ENCODE peak calls at places on chromosomes 5 and 9, in nine cellular contexts. U, W, P, D, J, F, T, L and X are unnamed samples.
A peak's percentile ranks its signal among the peaks of the same experiment; 100 is the strongest.

GRCh38 chr5:125484272-125485002 is 738.0 kb upstream of the ZNF608 start:
- DNase-seq in L (no peak), F (peak; percentile 86), T (no peak), J (peak; percentile 98), U (peak; percentile 49), W (no peak), D (peak; percentile 54), P (peak; percentile 75), X (peak; percentile 82)

GRCh38 chr9:2876726-2877125 is 32.8 kb upstream of the PUM3 start:
- DNase-seq in P (no peak), W (no peak), T (no peak), U (no peak), D (no peak), L (no peak), J (no peak), F (peak; percentile 64), X (no peak)

GRCh38 chr5:74630387-74631087 is 10.0 kb downstream of the ENC1 start:
- DNase-seq in D (no peak), L (no peak), T (peak; percentile 20), J (peak; percentile 98), W (no peak), F (no peak), P (peak; percentile 88), U (no peak), X (no peak)

GRCh38 chr9:136422876-136423275 is 12.4 kb downstream of the PMPCA start:
- DNase-seq in U (no peak), W (no peak), F (no peak), L (no peak), D (no peak), P (no peak), J (no peak), T (no peak), X (no peak)

GRCh38 chr9:133727876-133728441 is 10.2 kb downstream of the SARDH start:
- DNase-seq in U (no peak), J (no peak), F (peak; percentile 27), L (no peak), P (no peak), D (no peak), T (no peak), W (no peak), X (no peak)

GRCh38 chr5:164433471-164433870 is 928.1 kb downstream of the MAT2B start:
- DNase-seq in P (no peak), T (no peak), D (no peak), W (no peak), U (no peak), F (no peak), J (peak; percentile 61), L (no peak), X (no peak)

GRCh38 chr9:26548766-26549290 is 343.8 kb downstream of the CAAP1 start:
- DNase-seq in J (no peak), T (no peak), F (no peak), P (no peak), W (no peak), U (no peak), D (no peak), L (no peak), X (no peak)

GRCh38 chr9:109346904-109347303 is 26.0 kb upstream of the EPB41L4B start:
- DNase-seq in F (no peak), L (no peak), U (no peak), T (no peak), W (no peak), P (no peak), J (no peak), D (no peak), X (no peak)

GRCh38 chr5:23977996-23978395 is 470.6 kb downstream of the PRDM9 start:
- DNase-seq in P (no peak), J (no peak), D (peak; percentile 35), T (peak; percentile 32), W (no peak), U (no peak), F (no peak), L (no peak), X (no peak)
- TF ChIP-seq CTCF in P (peak; percentile 50), J (peak; percentile 18), D (peak; percentile 33), T (peak; percentile 33), W (peak; percentile 19), U (peak; percentile 52), F (no peak), L (no peak), X (no peak)

GRCh38 chr9:106653111-106653697 is 209.8 kb upstream of the ZNF462 start:
- DNase-seq in J (no peak), T (no peak), W (no peak), P (no peak), D (no peak), L (no peak), F (no peak), U (no peak), X (no peak)

GRCh38 chr9:106643211-106643930 is 219.6 kb upstream of the ZNF462 start:
- DNase-seq in U (no peak), D (no peak), T (no peak), W (no peak), J (no peak), F (no peak), P (no peak), L (no peak), X (no peak)

GRCh38 chr9:106649664-106650063 is 213.3 kb upstream of the ZNF462 start:
- DNase-seq in U (no peak), D (no peak), P (no peak), F (no peak), J (no peak), W (no peak), T (no peak), L (no peak), X (no peak)

GRCh38 chr9:106644661-106645060 is 218.3 kb upstream of the ZNF462 start:
- DNase-seq in L (no peak), T (no peak), D (no peak), F (no peak), J (no peak), P (no peak), W (no peak), U (no peak), X (no peak)

DNA sequence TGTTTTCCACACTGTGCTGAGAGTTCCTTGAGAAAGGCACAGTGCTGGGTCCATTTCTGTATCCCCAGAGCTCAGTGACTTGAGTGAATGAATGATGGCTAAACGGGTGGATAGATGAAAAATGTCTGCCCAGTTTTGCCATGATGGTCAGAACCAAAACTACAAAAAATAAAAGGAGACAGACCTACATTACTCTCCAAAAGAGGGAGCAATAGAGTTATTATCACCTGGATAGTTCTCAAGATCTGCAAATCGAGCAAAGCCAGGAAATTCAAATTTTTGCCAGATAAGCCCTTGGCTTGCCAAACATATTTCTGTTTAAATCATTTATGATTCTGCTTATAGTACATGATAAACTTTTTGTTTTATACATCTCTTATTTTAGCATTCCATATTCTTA is 214.2 kb upstream of the ZNF462 start:
- DNase-seq in J (no peak), U (peak; percentile 6), D (no peak), L (no peak), T (no peak), F (no peak), P (no peak), W (no peak), X (no peak)
- TF ChIP-seq CTCF in J (no peak), U (peak; percentile 34), D (no peak), L (peak; percentile 30), T (no peak), F (peak; percentile 11), P (no peak), W (no peak), X (no peak)

DNA sequence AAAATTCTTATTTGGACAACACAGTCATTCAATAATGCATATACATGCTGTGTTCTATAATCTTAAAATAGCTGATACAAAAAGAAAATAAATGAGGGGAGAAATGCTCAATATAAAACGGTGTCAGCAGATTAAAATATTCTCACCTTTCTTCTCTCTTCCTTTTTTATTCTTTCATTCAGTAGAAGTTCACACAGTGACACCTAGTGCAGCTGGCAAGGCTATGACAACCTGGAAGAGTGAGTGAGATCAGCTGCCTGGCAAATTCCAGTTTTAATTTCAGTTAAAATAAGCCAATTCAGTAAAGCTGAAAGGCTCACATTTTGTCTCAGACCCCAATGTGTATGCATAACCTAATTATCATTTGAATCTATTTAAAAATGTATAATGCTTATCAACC is 150.3 kb downstream of the RASEF start:
- DNase-seq in J (no peak), P (no peak), U (no peak), L (no peak), D (no peak), F (no peak), W (no peak), T (no peak), X (no peak)
- TF ChIP-seq CTCF in J (peak; percentile 8), P (no peak), U (no peak), L (peak; percentile 29), D (no peak), F (no peak), W (no peak), T (no peak), X (no peak)

GRCh38 chr9:84781431-84781830 is 111.9 kb downstream of the NTRK2 start:
- DNase-seq in J (no peak), D (peak; percentile 28), T (peak; percentile 43), P (no peak), U (no peak), L (no peak), F (no peak), W (no peak), X (no peak)
- TF ChIP-seq CTCF in J (peak; percentile 53), D (no peak), T (peak; percentile 33), P (peak; percentile 80), U (peak; percentile 59), L (peak; percentile 46), F (peak; percentile 20), W (peak; percentile 61), X (peak; percentile 17)

DNA sequence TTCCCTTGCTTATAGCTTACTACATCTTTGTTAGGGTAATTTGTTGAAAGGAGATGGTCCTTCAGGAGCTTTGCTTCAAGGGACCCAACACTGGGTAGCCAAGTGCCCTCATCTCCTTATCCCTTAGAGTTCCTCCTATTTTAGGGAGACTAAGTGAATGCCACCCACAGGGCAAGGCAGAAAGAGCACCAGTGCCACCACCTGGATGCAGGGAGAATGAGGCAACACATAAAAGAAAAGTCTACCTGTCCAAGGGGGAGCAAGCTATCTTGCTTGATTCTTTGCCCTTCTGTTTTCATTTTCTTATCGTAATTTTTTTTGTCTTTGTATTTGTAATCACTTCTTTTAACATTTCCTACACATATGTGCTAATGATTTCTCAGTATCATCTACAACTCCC is 205.5 kb downstream of the NPR3 start:
- DNase-seq in T (peak; percentile 6), D (peak; percentile 50), U (peak; percentile 32), J (peak; percentile 13), W (no peak), F (no peak), P (peak; percentile 32), L (no peak), X (peak; percentile 20)
- TF ChIP-seq CTCF in T (no peak), D (peak; percentile 54), U (peak; percentile 72), J (peak; percentile 44), W (peak; percentile 34), F (peak; percentile 31), P (peak; percentile 85), L (no peak), X (peak; percentile 70)